ENCODE peak calls at places on chromosomes 1 and 21, in nine cellular contexts. One of them, this sample, is unnamed.

GRCh38 chr21:25362375-25363267 is 244.7 kb downstream of the MRPL39 start:
- DNase-seq in sigmoid colon: no peak
- DNase-seq in transverse colon: no peak
- DNase-seq in GM12891: no peak
- DNase-seq in K562: no peak
- DNase-seq in stomach: no peak
- DNase-seq in endothelial cell of umbilical vein: no peak
- DNase-seq in suprapubic skin: no peak
- DNase-seq in prostate gland: no peak
- DNase-seq in this sample: peak; percentile 45

GRCh38 chr1:100942304-100943046 is 46.6 kb downstream of the SLC30A7 start:
- DNase-seq in sigmoid colon: no peak
- DNase-seq in transverse colon: no peak
- DNase-seq in GM12891: no peak
- DNase-seq in K562: no peak
- DNase-seq in stomach: no peak
- DNase-seq in endothelial cell of umbilical vein: no peak
- DNase-seq in suprapubic skin: no peak
- DNase-seq in prostate gland: no peak
- DNase-seq in this sample: no peak

GRCh38 chr1:161324020-161324419 is 9.8 kb downstream of the SDHC start:
- DNase-seq in sigmoid colon: no peak
- DNase-seq in transverse colon: no peak
- DNase-seq in GM12891: no peak
- DNase-seq in K562: no peak
- DNase-seq in stomach: no peak
- DNase-seq in endothelial cell of umbilical vein: no peak
- DNase-seq in suprapubic skin: no peak
- DNase-seq in prostate gland: no peak
- DNase-seq in this sample: no peak

GRCh38 chr21:28554660-28555475 is 437.8 kb downstream of the LTN1 start:
- DNase-seq in sigmoid colon: no peak
- DNase-seq in transverse colon: no peak
- DNase-seq in GM12891: no peak
- DNase-seq in K562: no peak
- DNase-seq in stomach: no peak
- DNase-seq in endothelial cell of umbilical vein: no peak
- DNase-seq in suprapubic skin: no peak
- DNase-seq in prostate gland: no peak
- DNase-seq in this sample: no peak

GRCh38 chr1:213569816-213570150 is 418.0 kb upstream of the PROX1 start:
- DNase-seq in sigmoid colon: no peak
- DNase-seq in transverse colon: no peak
- DNase-seq in GM12891: no peak
- DNase-seq in K562: no peak
- DNase-seq in stomach: no peak
- DNase-seq in endothelial cell of umbilical vein: no peak
- DNase-seq in suprapubic skin: no peak
- DNase-seq in prostate gland: no peak
- DNase-seq in this sample: no peak

GRCh38 chr21:34936299-34936698 is 112.8 kb downstream of the RUNX1 start:
- DNase-seq in sigmoid colon: no peak
- DNase-seq in transverse colon: no peak
- DNase-seq in GM12891: no peak
- DNase-seq in K562: no peak
- DNase-seq in stomach: no peak
- DNase-seq in endothelial cell of umbilical vein: no peak
- DNase-seq in suprapubic skin: no peak
- DNase-seq in prostate gland: no peak
- DNase-seq in this sample: no peak

GRCh38 chr1:2480986-2481364 is 4.9 kb downstream of the PLCH2 start:
- DNase-seq in sigmoid colon: no peak
- DNase-seq in transverse colon: no peak
- DNase-seq in GM12891: no peak
- DNase-seq in K562: no peak
- DNase-seq in stomach: peak; percentile 60
- DNase-seq in endothelial cell of umbilical vein: no peak
- DNase-seq in suprapubic skin: no peak
- DNase-seq in prostate gland: peak; percentile 61
- DNase-seq in this sample: no peak

GRCh38 chr1:46576564-46576963 is 25.1 kb upstream of the KNCN start:
- DNase-seq in sigmoid colon: no peak
- DNase-seq in transverse colon: no peak
- DNase-seq in GM12891: no peak
- DNase-seq in K562: no peak
- DNase-seq in stomach: no peak
- DNase-seq in endothelial cell of umbilical vein: no peak
- DNase-seq in suprapubic skin: no peak
- DNase-seq in prostate gland: no peak
- DNase-seq in this sample: no peak

GRCh38 chr1:150559627-150560010 is 10.4 kb downstream of the ADAMTSL4 start:
- DNase-seq in sigmoid colon: peak; percentile 78
- DNase-seq in transverse colon: no peak
- DNase-seq in GM12891: no peak
- DNase-seq in K562: no peak
- DNase-seq in stomach: no peak
- DNase-seq in endothelial cell of umbilical vein: no peak
- DNase-seq in suprapubic skin: no peak
- DNase-seq in prostate gland: no peak
- DNase-seq in this sample: peak; percentile 82

GRCh38 chr1:150558328-150558727 is 9.1 kb downstream of the ADAMTSL4 start:
- DNase-seq in sigmoid colon: no peak
- DNase-seq in transverse colon: peak; percentile 8
- DNase-seq in GM12891: no peak
- DNase-seq in K562: no peak
- DNase-seq in stomach: no peak
- DNase-seq in endothelial cell of umbilical vein: no peak
- DNase-seq in suprapubic skin: no peak
- DNase-seq in prostate gland: no peak
- DNase-seq in this sample: peak; percentile 74

GRCh38 chr1:150560011-150560438 is 10.8 kb downstream of the ADAMTSL4 start:
- DNase-seq in sigmoid colon: peak; percentile 91
- DNase-seq in transverse colon: peak; percentile 85
- DNase-seq in GM12891: peak; percentile 84
- DNase-seq in K562: peak; percentile 77
- DNase-seq in stomach: peak; percentile 85
- DNase-seq in endothelial cell of umbilical vein: peak; percentile 68
- DNase-seq in suprapubic skin: peak; percentile 91
- DNase-seq in prostate gland: peak; percentile 70
- DNase-seq in this sample: peak; percentile 93

GRCh38 chr1:150557813-150558212 is 8.6 kb downstream of the ADAMTSL4 start:
- DNase-seq in sigmoid colon: no peak
- DNase-seq in transverse colon: no peak
- DNase-seq in GM12891: no peak
- DNase-seq in K562: no peak
- DNase-seq in stomach: no peak
- DNase-seq in endothelial cell of umbilical vein: no peak
- DNase-seq in suprapubic skin: no peak
- DNase-seq in prostate gland: no peak
- DNase-seq in this sample: peak; percentile 75

DNA sequence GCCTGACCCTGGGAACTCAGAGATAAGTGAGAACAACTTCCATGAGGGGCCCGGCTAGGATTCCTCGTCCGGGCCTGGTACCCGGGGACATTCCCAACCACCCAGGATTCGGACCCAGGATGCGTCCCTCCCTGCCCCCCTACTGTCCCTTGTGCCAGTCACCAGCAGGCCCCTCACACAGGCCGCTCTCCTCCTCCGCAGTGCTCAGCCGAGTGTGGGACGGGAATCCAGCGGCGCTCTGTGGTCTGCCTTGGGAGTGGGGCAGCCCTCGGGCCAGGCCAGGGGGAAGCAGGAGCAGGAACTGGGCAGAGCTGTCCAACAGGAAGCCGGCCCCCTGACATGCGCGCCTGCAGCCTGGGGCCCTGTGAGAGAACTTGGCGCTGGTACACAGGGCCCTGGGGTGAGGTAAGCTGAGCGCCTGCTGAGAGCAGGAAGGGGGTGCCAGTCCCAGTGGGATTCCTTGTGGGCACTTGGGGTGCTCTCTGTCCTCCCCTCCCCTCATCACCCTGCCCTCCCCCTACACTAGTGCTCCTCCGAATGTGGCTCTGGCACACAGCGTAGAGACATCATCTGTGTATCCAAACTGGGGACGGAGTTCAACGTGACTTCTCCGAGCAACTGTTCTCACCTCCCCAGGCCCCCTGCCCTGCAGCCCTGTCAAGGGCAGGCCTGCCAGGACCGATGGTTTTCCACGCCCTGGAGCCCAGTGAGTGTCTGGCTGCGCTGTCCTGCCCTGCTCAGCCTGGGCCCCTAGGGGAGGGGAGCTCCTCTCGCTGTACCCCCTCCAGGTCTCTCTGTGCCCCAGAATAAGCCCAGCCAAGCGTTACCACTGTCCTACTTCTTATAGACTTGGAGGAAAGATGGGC is 9.8 kb downstream of the ADAMTSL4 start:
- DNase-seq in sigmoid colon: peak; percentile 68
- DNase-seq in transverse colon: peak; percentile 38
- DNase-seq in GM12891: no peak
- DNase-seq in K562: no peak
- DNase-seq in stomach: no peak
- DNase-seq in endothelial cell of umbilical vein: peak; percentile 81
- DNase-seq in suprapubic skin: no peak
- DNase-seq in prostate gland: no peak
- DNase-seq in this sample: peak; percentile 89
- TF ChIP-seq POLR2A in sigmoid colon: no peak
- TF ChIP-seq POLR2A in transverse colon: no peak
- TF ChIP-seq POLR2A in GM12891: no peak
- TF ChIP-seq POLR2A in K562: peak; percentile 65
- TF ChIP-seq POLR2A in stomach: no peak
- TF ChIP-seq POLR2A in endothelial cell of umbilical vein: peak; percentile 76
- TF ChIP-seq POLR2A in suprapubic skin: no peak
- TF ChIP-seq POLR2A in prostate gland: no peak
- TF ChIP-seq POLR2A in this sample: no peak

DNA sequence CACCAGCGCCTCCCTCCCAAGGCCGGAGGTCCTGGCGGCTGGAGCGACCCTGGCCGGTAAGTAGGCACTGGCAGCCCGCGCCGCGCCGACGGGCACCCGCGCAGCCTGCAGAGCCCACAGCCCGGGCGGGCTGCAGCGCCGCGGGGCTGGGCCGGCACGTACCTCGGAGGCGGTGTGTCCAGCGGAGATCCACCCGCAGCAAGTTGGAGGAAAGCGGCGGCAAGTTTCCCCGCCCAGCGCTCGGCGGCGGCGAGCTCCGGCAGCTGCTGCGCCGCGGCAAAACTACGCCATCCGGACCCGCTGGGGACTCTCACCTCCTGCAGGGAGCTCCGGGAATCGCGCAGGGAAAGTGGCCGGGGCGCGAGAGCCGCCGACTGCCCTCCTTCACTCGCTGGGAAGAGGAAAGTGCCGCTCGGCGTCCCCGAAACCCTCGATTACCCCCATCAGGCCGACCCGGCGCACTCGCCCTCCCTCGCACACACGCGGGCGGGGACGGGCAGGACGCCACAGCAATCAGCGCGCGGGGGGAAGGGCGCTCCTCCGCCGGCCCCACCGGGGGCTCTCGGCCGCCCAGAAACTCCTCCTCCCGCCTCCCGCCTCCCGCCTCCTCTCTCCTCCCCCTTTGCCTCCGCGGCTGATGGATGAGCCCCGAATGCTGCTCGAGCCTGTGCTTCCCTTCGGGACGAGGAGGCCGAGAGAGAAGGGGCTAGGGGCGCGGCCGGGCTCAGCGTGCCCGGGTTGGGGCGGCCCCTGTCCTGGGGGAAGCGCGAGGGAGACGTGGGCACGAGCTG is at the start of gene TGFBR3:
- DNase-seq in sigmoid colon: peak; percentile 98
- DNase-seq in transverse colon: peak; percentile 86
- DNase-seq in GM12891: peak; percentile 77
- DNase-seq in K562: peak; percentile 92
- DNase-seq in stomach: peak; percentile 75
- DNase-seq in endothelial cell of umbilical vein: peak; percentile 93
- DNase-seq in suprapubic skin: peak; percentile 95
- DNase-seq in prostate gland: peak; percentile 91
- DNase-seq in this sample: peak; percentile 93
- TF ChIP-seq POLR2AphosphoS5 in sigmoid colon: peak; percentile 95
- TF ChIP-seq POLR2AphosphoS5 in transverse colon: peak; percentile 89
- TF ChIP-seq POLR2AphosphoS5 in GM12891: no peak
- TF ChIP-seq POLR2AphosphoS5 in K562: peak; percentile 17
- TF ChIP-seq POLR2AphosphoS5 in stomach: peak; percentile 93
- TF ChIP-seq POLR2AphosphoS5 in endothelial cell of umbilical vein: peak; percentile 72
- TF ChIP-seq POLR2AphosphoS5 in suprapubic skin: peak; percentile 28
- TF ChIP-seq POLR2AphosphoS5 in prostate gland: peak; percentile 95
- TF ChIP-seq POLR2AphosphoS5 in this sample: peak; percentile 96

DNA sequence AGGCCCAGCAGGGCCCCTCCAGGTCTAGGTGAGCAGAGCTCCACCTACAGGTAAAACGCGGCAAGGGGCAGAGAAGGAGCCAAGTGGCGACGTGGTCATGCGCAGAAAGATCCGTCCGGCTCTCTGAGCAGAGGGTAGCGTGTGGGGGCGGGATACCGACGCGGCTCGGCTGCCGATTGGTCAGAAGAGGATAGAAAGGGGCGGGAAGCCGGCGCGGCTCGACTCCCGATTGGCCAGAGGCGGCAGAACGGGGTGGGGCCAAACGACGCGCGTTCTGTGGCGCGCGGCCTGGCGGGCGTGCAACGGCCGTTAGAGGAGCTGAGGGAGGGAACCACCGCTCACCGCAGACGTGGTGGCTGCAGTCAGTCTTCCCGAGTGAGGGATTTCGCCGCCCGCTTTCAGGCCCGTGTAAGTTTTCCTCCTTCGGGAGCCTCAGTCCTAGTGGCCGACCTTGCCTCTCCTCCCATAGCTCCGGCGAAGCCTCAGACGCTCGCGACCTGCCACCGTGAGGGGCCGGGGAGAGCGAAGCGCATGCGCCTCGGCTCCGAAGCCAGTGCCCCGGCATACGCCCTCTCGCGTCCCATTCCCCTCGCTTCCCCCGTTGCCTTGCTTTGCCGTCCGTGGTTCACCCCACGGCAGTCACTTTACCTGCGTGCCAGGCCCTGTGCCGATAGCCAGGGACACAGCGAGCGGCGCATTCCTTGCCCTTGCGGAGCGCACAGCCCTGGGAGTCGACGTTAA is at the start of gene CEP85:
- DNase-seq in sigmoid colon: peak; percentile 99
- DNase-seq in transverse colon: peak; percentile 99
- DNase-seq in GM12891: peak; percentile 95
- DNase-seq in K562: peak; percentile 100
- DNase-seq in stomach: peak; percentile 99
- DNase-seq in endothelial cell of umbilical vein: peak; percentile 98
- DNase-seq in suprapubic skin: peak; percentile 98
- DNase-seq in prostate gland: peak; percentile 98
- DNase-seq in this sample: peak; percentile 99
- TF ChIP-seq POLR2A in sigmoid colon: peak; percentile 54
- TF ChIP-seq POLR2A in transverse colon: peak; percentile 92
- TF ChIP-seq POLR2A in GM12891: peak; percentile 77
- TF ChIP-seq POLR2A in K562: peak; percentile 99
- TF ChIP-seq POLR2A in stomach: no peak
- TF ChIP-seq POLR2A in endothelial cell of umbilical vein: peak; percentile 81
- TF ChIP-seq POLR2A in suprapubic skin: no peak
- TF ChIP-seq POLR2A in prostate gland: peak; percentile 84
- TF ChIP-seq POLR2A in this sample: no peak

DNA sequence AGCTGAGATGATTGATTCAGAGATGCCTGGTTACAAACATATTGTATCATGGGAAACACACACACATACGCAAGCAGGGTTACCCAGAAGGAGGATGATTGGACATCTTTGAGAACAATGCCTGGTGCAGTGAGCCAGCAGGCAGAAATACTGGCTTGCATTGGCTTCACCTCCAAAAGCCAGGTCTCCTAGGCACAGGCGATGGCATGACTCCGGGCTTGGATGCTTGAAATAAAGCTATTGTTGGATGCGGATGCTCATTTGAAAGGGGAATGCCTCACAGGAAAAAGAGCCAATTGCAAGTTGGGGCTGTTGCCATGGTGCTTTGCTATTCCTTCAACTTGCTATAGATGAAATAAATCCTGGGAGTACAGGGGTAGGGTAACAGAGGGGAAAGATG is 180.7 kb upstream of the SGIP1 start:
- DNase-seq in sigmoid colon: no peak
- DNase-seq in transverse colon: no peak
- DNase-seq in GM12891: no peak
- DNase-seq in K562: no peak
- DNase-seq in stomach: no peak
- DNase-seq in endothelial cell of umbilical vein: peak; percentile 81
- DNase-seq in suprapubic skin: no peak
- DNase-seq in prostate gland: peak; percentile 9
- DNase-seq in this sample: no peak
- TF ChIP-seq POLR2AphosphoS5 in sigmoid colon: no peak
- TF ChIP-seq POLR2AphosphoS5 in transverse colon: no peak
- TF ChIP-seq POLR2AphosphoS5 in GM12891: peak; percentile 31
- TF ChIP-seq POLR2AphosphoS5 in K562: no peak
- TF ChIP-seq POLR2AphosphoS5 in stomach: no peak
- TF ChIP-seq POLR2AphosphoS5 in endothelial cell of umbilical vein: no peak
- TF ChIP-seq POLR2AphosphoS5 in suprapubic skin: no peak
- TF ChIP-seq POLR2AphosphoS5 in prostate gland: peak; percentile 13
- TF ChIP-seq POLR2AphosphoS5 in this sample: no peak

This sample was measured in spleen.